ENCODE peak calls at places on chromosomes 12 and 14, in seven cellular contexts. U is AG20443; A is adrenal gland; P is psoas muscle; Z is left colon; G is anterior cingulate cortex; O is activated CD4-positive, alpha-beta T cell treated with anti-CD3 and anti-CD28 coated beads, Interleukin-2, amount 50 U/mL, for 1 hour. J is an unnamed sample.

GRCh38 chr14:101711041-101711861 is 50.3 kb upstream of the PPP2R5C start:
- DNase-seq in A (no peak), U (no peak), P (no peak), G (no peak), O (no peak), Z (no peak), J (no peak)

GRCh38 chr12:80211671-80212070 is 112.3 kb downstream of the OTOGL start:
- DNase-seq in O (no peak), U (no peak), P (no peak), Z (no peak), G (no peak), A (no peak), J (no peak)

GRCh38 chr12:125988545-125988944 is 923.3 kb downstream of the AACS start:
- DNase-seq in G (no peak), U (no peak), Z (no peak), A (no peak), O (no peak), P (no peak), J (no peak)

GRCh38 chr12:124630791-124631313 is 63.4 kb upstream of the NCOR2 start:
- DNase-seq in P (no peak), G (no peak), Z (no peak), U (no peak), O (no peak), A (no peak), J (no peak)

GRCh38 chr14:72904840-72905561 is 11.1 kb upstream of the DPF3 start:
- DNase-seq in P (peak; percentile 73), U (peak; percentile 61), Z (no peak), A (peak; percentile 62), G (peak; percentile 39), O (peak; percentile 59), J (peak; percentile 72)

GRCh38 chr12:91349451-91349850 is 166.8 kb upstream of the DCN start:
- DNase-seq in A (no peak), Z (no peak), O (no peak), G (no peak), U (no peak), P (no peak), J (no peak)

GRCh38 chr12:124698998-124699305 is 131.5 kb upstream of the NCOR2 start:
- DNase-seq in O (no peak), P (no peak), Z (no peak), G (no peak), A (no peak), U (no peak), J (no peak)

GRCh38 chr14:61257469-61258057 is 23.6 kb downstream of the TMEM30B start:
- DNase-seq in G (no peak), Z (no peak), O (no peak), U (no peak), P (no peak), A (no peak), J (no peak)

GRCh38 chr12:81499809-81500208 is 259.3 kb downstream of the PPFIA2 start:
- DNase-seq in U (no peak), O (no peak), A (no peak), G (no peak), P (no peak), Z (no peak), J (no peak)

GRCh38 chr14:53336729-53337128 is 183.6 kb upstream of the DDHD1 start:
- DNase-seq in P (no peak), Z (no peak), U (no peak), O (no peak), G (no peak), A (no peak), J (no peak)

GRCh38 chr12:58670623-58671022 is 249.7 kb downstream of the LRIG3 start:
- DNase-seq in U (no peak), A (no peak), Z (no peak), P (no peak), G (no peak), O (no peak), J (no peak)

GRCh38 chr12:6632026-6632978 is 3.5 kb downstream of the LPAR5 start:
- DNase-seq in G (no peak), O (peak; percentile 43), A (no peak), Z (peak; percentile 59), U (no peak), P (peak; percentile 40), J (peak; percentile 66)

GRCh38 chr14:31109257-31109656 is 83.1 kb upstream of the STRN3 start:
- DNase-seq in O (no peak), P (no peak), G (no peak), A (no peak), U (no peak), Z (no peak), J (no peak)

GRCh38 chr12:2074792-2075191 is 22.0 kb downstream of the CACNA1C start:
- DNase-seq in G (no peak), O (no peak), Z (no peak), U (no peak), P (no peak), A (no peak), J (no peak)

GRCh38 chr12:125193798-125194562 is 128.7 kb downstream of the AACS start:
- DNase-seq in Z (no peak), P (no peak), G (peak; percentile 27), U (peak; percentile 34), O (no peak), A (no peak), J (no peak)

GRCh38 chr12:51217133-51217967 is 512 bp downstream of the POU6F1 start:
- DNase-seq in A (peak; percentile 45), U (peak; percentile 84), P (peak; percentile 86), Z (peak; percentile 61), O (peak; percentile 59), G (peak; percentile 79), J (peak; percentile 82)

GRCh38 chr12:92094751-92095161 is 50.9 kb downstream of the BTG1 start:
- DNase-seq in A (no peak), O (no peak), Z (no peak), U (peak; percentile 17), P (no peak), G (no peak), J (no peak)